ENCODE peak calls at places on chromosomes 13 and 19, in six cellular contexts. M is SK-N-SH, V is GM12891, N is GM12892, G is H1, O is K562. H is an unnamed sample.

GRCh38 chr19:45092747-45093678 is at the start of gene PPP1R37:
- DNase-seq in O (peak), M (peak), N (peak), G (peak), V (peak), H (peak)

GRCh38 chr13:48873598-48873997 is 102.1 kb upstream of the FNDC3A start:
- DNase-seq in M (no peak), G (no peak), O (no peak), N (no peak), V (no peak), H (no peak)

GRCh38 chr19:29678484-29679106 is 13.3 kb downstream of the PLEKHF1 start:
- DNase-seq in O (no peak), V (no peak), G (no peak), M (peak), N (no peak), H (no peak)

GRCh38 chr13:110179116-110179857 is 127.7 kb downstream of the COL4A1 start:
- DNase-seq in V (no peak), N (no peak), M (no peak), O (no peak), G (no peak), H (no peak)

GRCh38 chr19:43470288-43470687 is 4.9 kb upstream of the LYPD3 start:
- DNase-seq in N (no peak), O (no peak), G (no peak), V (no peak), M (peak), H (no peak)

GRCh38 chr19:5050016-5050656 is 81.2 kb downstream of the KDM4B start:
- DNase-seq in N (no peak), V (no peak), G (no peak), O (no peak), M (no peak), H (no peak)

GRCh38 chr13:74021507-74021906 is 112.7 kb downstream of the KLF12 start:
- DNase-seq in O (no peak), M (no peak), N (no peak), V (no peak), G (no peak), H (no peak)

GRCh38 chr19:29577662-29577963 is 28.5 kb upstream of the POP4 start:
- DNase-seq in O (no peak), M (no peak), V (no peak), N (no peak), G (no peak), H (no peak)

GRCh38 chr19:584240-585001 is 5.3 kb upstream of the HCN2 start:
- DNase-seq in O (peak), V (peak), G (peak), N (peak), M (peak), H (no peak)

GRCh38 chr19:18765224-18765623 is 25.9 kb downstream of the COMP start:
- DNase-seq in N (no peak), O (no peak), M (no peak), G (no peak), V (no peak), H (no peak)

GRCh38 chr19:18770663-18771327 is 20.3 kb downstream of the COMP start:
- DNase-seq in G (no peak), O (no peak), V (no peak), N (no peak), M (no peak), H (no peak)

GRCh38 chr19:18768997-18769891 is 21.9 kb downstream of the COMP start:
- DNase-seq in N (no peak), V (no peak), O (no peak), G (no peak), M (no peak), H (no peak)

GRCh38 chr19:18769989-18770528 is 21.0 kb downstream of the COMP start:
- DNase-seq in M (no peak), O (no peak), N (no peak), V (no peak), G (no peak), H (no peak)

GRCh38 chr19:18768046-18768771 is 22.9 kb downstream of the COMP start:
- DNase-seq in M (peak), G (no peak), O (peak), V (no peak), N (no peak), H (no peak)
- TF ChIP-seq TAF1 in M (no peak), G (no peak), O (no peak), V (no peak), N (no peak), H (no peak)

GRCh38 chr13:113756441-113757097 is 2.5 kb upstream of the TMEM255B start:
- DNase-seq in O (no peak), N (no peak), V (no peak), G (no peak), M (no peak), H (no peak)
- TF ChIP-seq TAF1 in O (no peak), N (no peak), V (no peak), G (no peak), M (no peak), H (no peak)

DNA sequence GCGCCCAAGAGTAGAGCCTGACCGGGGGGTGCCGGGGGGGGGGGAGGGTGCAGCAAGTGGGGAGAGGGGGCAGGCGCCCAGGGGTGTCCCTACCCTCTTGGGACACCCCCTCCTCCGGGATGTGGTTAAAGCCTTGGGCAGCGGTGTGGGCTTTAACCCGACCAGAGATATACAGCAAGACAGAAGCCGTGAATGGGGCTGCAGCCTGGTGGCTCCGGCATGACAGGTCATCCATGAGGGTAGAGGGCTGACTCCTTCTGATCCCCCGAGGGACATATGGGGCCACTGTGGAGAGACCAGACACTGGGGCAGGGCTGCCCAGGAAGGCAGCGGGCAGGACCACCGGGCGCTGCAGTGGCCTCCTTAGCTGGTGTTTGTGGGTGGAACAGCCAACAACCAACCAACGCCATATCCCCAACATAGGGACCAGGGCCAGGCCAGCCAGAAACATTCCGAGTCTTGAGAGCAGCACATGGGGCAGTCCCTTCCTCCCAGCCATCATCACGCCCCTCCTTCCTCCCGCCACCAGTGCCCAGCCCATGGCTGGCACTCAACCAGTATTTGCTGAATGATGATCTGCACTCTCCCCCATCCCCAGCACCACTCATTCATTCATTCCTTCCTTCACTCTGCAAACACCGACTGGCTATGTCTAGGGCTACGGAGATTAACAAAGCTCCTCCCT is 18.2 kb downstream of the ELAVL1 start:
- DNase-seq in M (no peak), O (no peak), V (no peak), G (no peak), N (no peak), H (no peak)
- TF ChIP-seq TAF1 in M (no peak), O (no peak), V (no peak), G (no peak), N (no peak), H (no peak)

GRCh38 chr13:43986395-43986794 is 106.7 kb downstream of the LACC1 start:
- DNase-seq in N (no peak), V (no peak), O (no peak), M (no peak), G (no peak), H (no peak)
- TF ChIP-seq TAF1 in N (no peak), V (no peak), O (no peak), M (no peak), G (no peak), H (no peak)

GRCh38 chr19:7931221-7932061 is 5.5 kb upstream of the CTXN1 start:
- DNase-seq in V (no peak), O (no peak), G (no peak), N (no peak), M (no peak), H (no peak)

GRCh38 chr19:7933411-7933810 is 7.5 kb upstream of the CTXN1 start:
- DNase-seq in M (peak), V (no peak), N (no peak), G (no peak), O (no peak), H (no peak)

GRCh38 chr19:7932276-7932929 is 6.5 kb upstream of the CTXN1 start:
- DNase-seq in M (no peak), N (no peak), V (no peak), O (no peak), G (no peak), H (no peak)

GRCh38 chr19:7933828-7934725 is 8.1 kb upstream of the CTXN1 start:
- DNase-seq in G (no peak), M (no peak), O (no peak), V (no peak), N (no peak), H (no peak)

DNA sequence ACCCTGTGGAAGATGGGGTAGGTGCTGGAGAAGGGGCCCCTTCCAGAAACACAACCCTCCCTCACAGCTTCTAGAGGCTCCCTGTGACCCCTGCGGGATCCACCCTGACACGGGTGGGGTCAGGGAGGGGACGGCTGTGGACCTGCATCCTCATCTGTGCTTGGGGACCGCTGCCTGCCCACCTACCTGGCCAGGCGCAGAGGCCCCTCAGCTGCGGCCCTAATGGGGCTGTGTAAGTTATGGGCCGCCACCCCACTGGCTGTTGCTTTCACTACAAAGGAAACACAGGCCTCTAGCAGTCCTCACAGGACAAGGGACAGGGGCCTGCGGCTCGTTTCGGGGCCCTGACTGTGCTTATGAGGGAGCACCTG is 7.0 kb upstream of the CTXN1 start:
- DNase-seq in N (no peak), O (no peak), V (no peak), M (no peak), G (no peak), H (no peak)
- TF ChIP-seq TAF1 in N (no peak), O (no peak), V (no peak), M (no peak), G (no peak), H (no peak)